ENCODE peak calls at places on chromosomes 3 and 15, in four cellular contexts. One of them, this sample, is unnamed.

GRCh38 chr3:81550415-81550814 is 211.0 kb downstream of the GBE1 start:
- DNase-seq in IMR-90: peak; percentile 20
- DNase-seq in GM12878: no peak
- DNase-seq in H1: no peak
- DNase-seq in this sample: no peak

GRCh38 chr3:157136647-157137387 is 23.1 kb downstream of the CCNL1 start:
- DNase-seq in IMR-90: peak; percentile 52
- DNase-seq in GM12878: no peak
- DNase-seq in H1: no peak
- DNase-seq in this sample: no peak

GRCh38 chr3:150129181-150129580 is 158.5 kb upstream of the PFN2 start:
- DNase-seq in IMR-90: peak; percentile 28
- DNase-seq in GM12878: no peak
- DNase-seq in H1: no peak
- DNase-seq in this sample: no peak

GRCh38 chr3:14150078-14150477 is 25.2 kb downstream of the TMEM43 start:
- DNase-seq in IMR-90: no peak
- DNase-seq in GM12878: no peak
- DNase-seq in H1: no peak
- DNase-seq in this sample: no peak

GRCh38 chr3:146517684-146518435 is 26.5 kb downstream of the PLSCR1 start:
- DNase-seq in IMR-90: no peak
- DNase-seq in GM12878: no peak
- DNase-seq in H1: no peak
- DNase-seq in this sample: no peak

GRCh38 chr15:85312486-85312885 is 67.9 kb upstream of the AKAP13 start:
- DNase-seq in IMR-90: peak; percentile 85
- DNase-seq in GM12878: peak; percentile 77
- DNase-seq in H1: no peak
- DNase-seq in this sample: no peak

GRCh38 chr15:22933641-22934061 is 46.5 kb downstream of the CYFIP1 start:
- DNase-seq in IMR-90: peak; percentile 14
- DNase-seq in GM12878: no peak
- DNase-seq in H1: no peak
- DNase-seq in this sample: no peak

GRCh38 chr15:74382004-74382816 is 14.8 kb upstream of the CYP11A1 start:
- DNase-seq in IMR-90: peak; percentile 75
- DNase-seq in GM12878: no peak
- DNase-seq in H1: peak; percentile 96
- DNase-seq in this sample: peak; percentile 66

GRCh38 chr15:68997050-68997449 is 17.4 kb upstream of the NOX5 start:
- DNase-seq in IMR-90: no peak
- DNase-seq in GM12878: no peak
- DNase-seq in H1: no peak
- DNase-seq in this sample: no peak

GRCh38 chr3:151395806-151396205 is 11.3 kb upstream of the P2RY12 start:
- DNase-seq in IMR-90: peak; percentile 82
- DNase-seq in GM12878: no peak
- DNase-seq in H1: no peak
- DNase-seq in this sample: no peak

GRCh38 chr3:35708394-35708793 is 69.1 kb downstream of the ARPP21 start:
- DNase-seq in IMR-90: no peak
- DNase-seq in GM12878: no peak
- DNase-seq in H1: no peak
- DNase-seq in this sample: no peak

GRCh38 chr15:52559583-52559982 is 9.2 kb downstream of the ARPP19 start:
- DNase-seq in IMR-90: peak; percentile 89
- DNase-seq in GM12878: no peak
- DNase-seq in H1: no peak
- DNase-seq in this sample: no peak

GRCh38 chr15:49199666-49200065 is 29.6 kb downstream of the GALK2 start:
- DNase-seq in IMR-90: peak; percentile 63
- DNase-seq in GM12878: no peak
- DNase-seq in H1: no peak
- DNase-seq in this sample: no peak

GRCh38 chr3:65425880-65426279 is 612.8 kb downstream of the MAGI1 start:
- DNase-seq in IMR-90: peak; percentile 44
- DNase-seq in GM12878: no peak
- DNase-seq in H1: no peak
- DNase-seq in this sample: no peak

GRCh38 chr15:77160562-77161481 is 89.9 kb upstream of the TSPAN3 start:
- DNase-seq in IMR-90: no peak
- DNase-seq in GM12878: no peak
- DNase-seq in H1: no peak
- DNase-seq in this sample: peak; percentile 26

GRCh38 chr3:129386984-129387383 is 41.5 kb downstream of the EFCAB12 start:
- DNase-seq in IMR-90: no peak
- DNase-seq in GM12878: no peak
- DNase-seq in H1: no peak
- DNase-seq in this sample: no peak

GRCh38 chr3:112293368-112294321 is at the start of gene SLC9C1:
- DNase-seq in IMR-90: peak; percentile 74
- DNase-seq in GM12878: peak; percentile 85
- DNase-seq in H1: peak; percentile 75
- DNase-seq in this sample: peak; percentile 69

GRCh38 chr15:63057454-63058335 is 15.1 kb downstream of the TPM1 start:
- DNase-seq in IMR-90: peak; percentile 60
- DNase-seq in GM12878: no peak
- DNase-seq in H1: no peak
- DNase-seq in this sample: no peak
- TF ChIP-seq CEBPB in IMR-90: no peak
- TF ChIP-seq CEBPB in GM12878: no peak
- TF ChIP-seq CEBPB in H1: no peak
- TF ChIP-seq CEBPB in this sample: no peak

GRCh38 chr15:44729394-44729913 is 6.9 kb upstream of the TRIM69 start:
- DNase-seq in IMR-90: peak; percentile 18
- DNase-seq in GM12878: no peak
- DNase-seq in H1: no peak
- DNase-seq in this sample: no peak

GRCh38 chr15:44728576-44729393 is 7.5 kb upstream of the TRIM69 start:
- DNase-seq in IMR-90: peak; percentile 99
- DNase-seq in GM12878: peak; percentile 100
- DNase-seq in H1: peak; percentile 84
- DNase-seq in this sample: peak; percentile 94

GRCh38 chr15:44727462-44728231 is 8.7 kb upstream of the TRIM69 start:
- DNase-seq in IMR-90: no peak
- DNase-seq in GM12878: no peak
- DNase-seq in H1: no peak
- DNase-seq in this sample: no peak

GRCh38 chr15:44726136-44726535 is 10.2 kb upstream of the TRIM69 start:
- DNase-seq in IMR-90: no peak
- DNase-seq in GM12878: no peak
- DNase-seq in H1: no peak
- DNase-seq in this sample: no peak

DNA sequence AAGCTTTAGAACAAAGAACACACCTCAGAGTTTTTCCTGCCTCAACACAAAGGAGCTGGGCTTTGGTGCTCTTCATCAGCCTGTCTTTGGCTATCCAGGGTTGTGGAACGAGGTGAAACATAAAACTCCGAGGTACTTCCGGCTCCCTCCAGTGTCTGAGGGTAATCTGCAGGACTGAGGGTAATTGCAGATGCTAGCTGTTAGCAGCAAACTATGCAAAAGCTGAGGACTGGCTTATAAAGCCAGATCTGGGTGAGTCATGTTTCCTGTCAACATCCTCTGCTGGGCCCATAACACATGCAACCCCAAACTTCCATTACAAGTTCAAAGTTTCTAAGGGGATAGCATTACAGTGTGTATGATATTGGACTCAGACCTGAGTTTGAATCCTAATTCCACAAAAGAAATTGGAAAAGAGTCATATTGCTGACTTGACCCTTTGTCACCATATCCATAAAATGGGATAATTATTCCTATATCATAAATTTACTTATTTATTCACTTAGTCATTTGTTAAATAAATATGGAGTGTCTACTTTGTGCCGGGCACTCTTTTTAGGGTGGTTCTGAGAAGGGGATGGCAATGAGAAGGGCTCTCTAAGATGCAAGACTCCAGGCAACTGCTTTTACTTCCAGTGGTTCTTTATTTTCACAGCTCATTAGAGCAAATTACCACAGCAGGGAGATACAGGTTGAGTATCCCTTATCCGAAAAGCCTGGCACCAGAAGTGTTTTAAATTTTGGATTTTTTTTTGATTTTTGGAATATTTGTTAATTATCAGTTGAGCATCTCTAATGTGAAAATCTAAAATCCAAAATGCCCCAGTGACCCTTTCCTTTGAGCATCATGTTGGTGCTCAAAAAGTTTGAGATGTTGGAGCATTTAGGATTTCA is 9.5 kb upstream of the TRIM69 start:
- DNase-seq in IMR-90: peak; percentile 94
- DNase-seq in GM12878: peak; percentile 97
- DNase-seq in H1: no peak
- DNase-seq in this sample: peak; percentile 52
- H3K9ac ChIP-seq in IMR-90: peak overlapping the region; percentile 1
- H3K9ac ChIP-seq in GM12878: peak overlapping the region; percentile 82
- H3K9ac ChIP-seq in H1: no peak overlapping the region
- H3K9ac ChIP-seq in this sample: peak overlapping the region; percentile 32

DNA sequence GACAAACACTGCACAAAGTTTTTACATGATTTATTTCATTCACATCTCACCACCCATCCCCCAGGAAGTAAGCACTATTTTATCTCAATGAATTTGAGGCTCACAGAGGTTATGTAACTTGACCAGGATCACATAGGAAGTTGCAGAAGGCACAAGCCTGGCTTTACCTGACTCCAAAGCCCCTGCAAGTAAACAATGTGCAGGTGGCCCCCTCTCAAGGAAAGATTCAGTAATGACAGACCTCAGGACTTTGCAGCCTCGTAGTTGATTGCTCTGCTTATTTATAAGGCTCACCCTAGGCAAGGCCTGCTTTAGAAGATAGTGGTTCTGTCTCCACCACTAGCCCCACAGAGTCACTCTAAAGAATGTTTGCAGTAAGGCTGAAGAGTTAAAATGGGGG is 79.8 kb upstream of the MDFIC2 start:
- DNase-seq in IMR-90: no peak
- DNase-seq in GM12878: no peak
- DNase-seq in H1: peak; percentile 48
- DNase-seq in this sample: no peak
- TF ChIP-seq CEBPB in IMR-90: no peak
- TF ChIP-seq CEBPB in GM12878: no peak
- TF ChIP-seq CEBPB in H1: no peak
- TF ChIP-seq CEBPB in this sample: no peak

GRCh38 chr15:40044717-40045571 is 6.0 kb upstream of the SRP14 start:
- DNase-seq in IMR-90: peak; percentile 76
- DNase-seq in GM12878: no peak
- DNase-seq in H1: peak; percentile 86
- DNase-seq in this sample: peak; percentile 46

GRCh38 chr15:40046721-40047412 is 7.9 kb upstream of the SRP14 start:
- DNase-seq in IMR-90: peak; percentile 84
- DNase-seq in GM12878: no peak
- DNase-seq in H1: peak; percentile 26
- DNase-seq in this sample: no peak

GRCh38 chr15:40043927-40044716 is 5.1 kb upstream of the SRP14 start:
- DNase-seq in IMR-90: no peak
- DNase-seq in GM12878: no peak
- DNase-seq in H1: no peak
- DNase-seq in this sample: no peak

GRCh38 chr15:40047413-40048154 is 8.6 kb upstream of the SRP14 start:
- DNase-seq in IMR-90: peak; percentile 87
- DNase-seq in GM12878: peak; percentile 86
- DNase-seq in H1: peak; percentile 45
- DNase-seq in this sample: no peak

GRCh38 chr15:40045572-40046217 is 6.7 kb upstream of the SRP14 start:
- DNase-seq in IMR-90: no peak
- DNase-seq in GM12878: no peak
- DNase-seq in H1: peak; percentile 42
- DNase-seq in this sample: no peak
- H3K9ac ChIP-seq in IMR-90: no peak overlapping the region
- H3K9ac ChIP-seq in GM12878: peak overlapping the region; percentile 32
- H3K9ac ChIP-seq in H1: no peak overlapping the region
- H3K9ac ChIP-seq in this sample: peak overlapping the region; percentile 46

GRCh38 chr3:190436356-190436755 is 13.3 kb downstream of the TMEM207 start:
- DNase-seq in IMR-90: no peak
- DNase-seq in GM12878: no peak
- DNase-seq in H1: no peak
- DNase-seq in this sample: no peak

GRCh38 chr3:190433626-190434025 is 16.1 kb downstream of the TMEM207 start:
- DNase-seq in IMR-90: no peak
- DNase-seq in GM12878: no peak
- DNase-seq in H1: no peak
- DNase-seq in this sample: no peak

GRCh38 chr3:190432216-190432615 is 17.5 kb downstream of the TMEM207 start:
- DNase-seq in IMR-90: peak; percentile 14
- DNase-seq in GM12878: no peak
- DNase-seq in H1: no peak
- DNase-seq in this sample: no peak

GRCh38 chr3:190430906-190431305 is 18.8 kb downstream of the TMEM207 start:
- DNase-seq in IMR-90: no peak
- DNase-seq in GM12878: no peak
- DNase-seq in H1: no peak
- DNase-seq in this sample: no peak

GRCh38 chr3:190435618-190436017 is 14.1 kb downstream of the TMEM207 start:
- DNase-seq in IMR-90: peak; percentile 12
- DNase-seq in GM12878: no peak
- DNase-seq in H1: no peak
- DNase-seq in this sample: no peak
- TF ChIP-seq CEBPB in IMR-90: no peak
- TF ChIP-seq CEBPB in GM12878: no peak
- TF ChIP-seq CEBPB in H1: no peak
- TF ChIP-seq CEBPB in this sample: no peak

GRCh38 chr15:51377038-51377761 is 35.7 kb downstream of the GLDN start:
- DNase-seq in IMR-90: peak; percentile 93
- DNase-seq in GM12878: no peak
- DNase-seq in H1: no peak
- DNase-seq in this sample: no peak
- H3K9ac ChIP-seq in IMR-90: no peak overlapping the region
- H3K9ac ChIP-seq in GM12878: no peak overlapping the region
- H3K9ac ChIP-seq in H1: no peak overlapping the region
- H3K9ac ChIP-seq in this sample: no peak overlapping the region

GRCh38 chr3:101072299-101072698 is 79.1 kb upstream of the ABI3BP start:
- DNase-seq in IMR-90: peak; percentile 52
- DNase-seq in GM12878: no peak
- DNase-seq in H1: no peak
- DNase-seq in this sample: no peak

GRCh38 chr3:101066776-101067175 is 73.6 kb upstream of the ABI3BP start:
- DNase-seq in IMR-90: peak; percentile 50
- DNase-seq in GM12878: no peak
- DNase-seq in H1: no peak
- DNase-seq in this sample: no peak

GRCh38 chr3:101068876-101069606 is 75.8 kb upstream of the ABI3BP start:
- DNase-seq in IMR-90: no peak
- DNase-seq in GM12878: no peak
- DNase-seq in H1: no peak
- DNase-seq in this sample: no peak

GRCh38 chr3:101069796-101070195 is 76.6 kb upstream of the ABI3BP start:
- DNase-seq in IMR-90: peak; percentile 22
- DNase-seq in GM12878: no peak
- DNase-seq in H1: no peak
- DNase-seq in this sample: no peak

GRCh38 chr3:101070260-101071121 is 77.3 kb upstream of the ABI3BP start:
- DNase-seq in IMR-90: no peak
- DNase-seq in GM12878: peak; percentile 7
- DNase-seq in H1: peak; percentile 93
- DNase-seq in this sample: peak; percentile 57
- TF ChIP-seq CEBPB in IMR-90: no peak
- TF ChIP-seq CEBPB in GM12878: no peak
- TF ChIP-seq CEBPB in H1: no peak
- TF ChIP-seq CEBPB in this sample: no peak